ENCODE peak calls at places on chromosomes 16 and 17, in ten cellular contexts. T, X, D, I, R, G, Q, H, Z and A are unnamed samples.

GRCh38 chr17:41037853-41038350 is 3.2 kb upstream of the KRTAP1-3 start:
- DNase-seq in T (no peak), X (no peak), D (no peak), I (no peak), R (no peak), G (no peak), Q (no peak), H (no peak), Z (no peak), A (no peak)

GRCh38 chr16:88013766-88014165 is 62.5 kb downstream of the BANP start:
- DNase-seq in T (no peak), X (no peak), D (no peak), I (no peak), R (no peak), G (no peak), Q (no peak), H (no peak), Z (no peak), A (no peak)

GRCh38 chr17:50690887-50691549 is 16.7 kb downstream of the ANKRD40 start:
- DNase-seq in T (no peak), X (no peak), D (no peak), I (no peak), R (no peak), G (no peak), Q (no peak), H (peak; percentile 32), Z (no peak), A (no peak)

GRCh38 chr17:9973689-9974459 is 68.8 kb upstream of the RCVRN start:
- DNase-seq in T (no peak), X (no peak), D (no peak), I (no peak), R (no peak), G (no peak), Q (peak; percentile 24), H (no peak), Z (no peak), A (no peak)

GRCh38 chr16:8581923-8582580 is 8.3 kb downstream of the TMEM114 start:
- DNase-seq in T (peak; percentile 23), X (peak; percentile 50), D (no peak), I (no peak), R (no peak), G (no peak), Q (no peak), H (no peak), Z (no peak), A (no peak)

GRCh38 chr17:81254955-81255717 is 16.0 kb downstream of the NDUFAF8 start:
- DNase-seq in T (peak; percentile 86), X (peak; percentile 94), D (peak; percentile 87), I (no peak), R (no peak), G (peak; percentile 82), Q (peak; percentile 81), H (peak; percentile 84), Z (peak; percentile 74), A (peak; percentile 95)

GRCh38 chr17:34626141-34626681 is 46.8 kb downstream of the TMEM132E start:
- DNase-seq in T (peak; percentile 41), X (no peak), D (no peak), I (no peak), R (no peak), G (no peak), Q (no peak), H (peak; percentile 39), Z (no peak), A (no peak)

GRCh38 chr16:4067262-4068001 is 48.8 kb downstream of the ADCY9 start:
- DNase-seq in T (no peak), X (no peak), D (no peak), I (no peak), R (no peak), G (peak; percentile 27), Q (no peak), H (no peak), Z (no peak), A (no peak)

GRCh38 chr17:71809537-71809936 is 311.3 kb upstream of the SOX9 start:
- DNase-seq in T (no peak), X (no peak), D (no peak), I (no peak), R (no peak), G (no peak), Q (no peak), H (no peak), Z (no peak), A (no peak)

GRCh38 chr17:69445132-69445531 is 30.6 kb downstream of the MAP2K6 start:
- DNase-seq in T (no peak), X (no peak), D (no peak), I (no peak), R (no peak), G (no peak), Q (no peak), H (no peak), Z (no peak), A (no peak)

GRCh38 chr17:67854378-67854777 is 29.1 kb downstream of the BPTF start:
- DNase-seq in T (no peak), X (no peak), D (no peak), I (no peak), R (no peak), G (no peak), Q (no peak), H (no peak), Z (no peak), A (no peak)

GRCh38 chr17:67850991-67851631 is 25.8 kb downstream of the BPTF start:
- DNase-seq in T (no peak), X (no peak), D (no peak), I (no peak), R (no peak), G (no peak), Q (no peak), H (no peak), Z (no peak), A (no peak)

GRCh38 chr17:67853703-67854102 is 28.4 kb downstream of the BPTF start:
- DNase-seq in T (no peak), X (no peak), D (no peak), I (no peak), R (no peak), G (no peak), Q (no peak), H (no peak), Z (no peak), A (no peak)

DNA sequence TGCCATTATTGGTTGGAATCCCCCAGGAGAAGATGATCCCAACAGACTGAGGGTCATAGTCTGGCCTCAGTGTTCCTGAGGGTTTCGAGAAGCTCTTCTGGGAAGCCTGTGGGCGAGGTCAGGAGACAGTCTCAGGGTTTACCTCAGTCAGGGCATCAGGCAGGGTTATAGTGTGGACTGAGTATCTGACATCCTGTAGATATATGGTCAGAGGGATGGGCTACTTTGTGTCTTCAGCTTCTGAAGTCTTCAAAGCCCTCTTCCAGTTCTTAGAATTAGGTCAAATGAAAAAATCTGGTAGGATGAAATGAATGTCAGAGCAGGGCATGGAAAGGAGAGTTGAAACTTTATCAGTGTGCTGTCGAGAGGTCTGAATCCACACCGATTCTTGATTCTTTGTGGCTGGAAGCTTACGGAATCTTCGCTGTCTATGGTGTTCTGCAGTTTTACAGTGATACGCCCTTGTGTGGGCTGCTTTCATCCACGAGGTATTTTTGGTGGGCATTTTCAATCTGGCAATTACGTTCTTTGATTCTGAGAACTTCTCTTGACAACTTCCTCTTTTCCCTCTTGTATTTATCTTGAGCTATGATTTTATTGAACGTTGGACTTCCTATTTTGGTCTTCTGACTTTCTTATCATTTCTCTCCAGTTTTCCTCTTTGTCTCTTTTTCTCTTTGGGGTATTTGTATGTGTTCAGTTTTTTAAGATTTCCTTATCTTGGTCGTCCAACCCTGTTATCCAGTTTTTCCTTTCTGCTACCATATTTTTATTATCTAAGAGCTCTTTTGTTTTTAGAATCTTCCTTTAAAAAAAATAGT is 30.4 kb downstream of the BPTF start:
- DNase-seq in T (no peak), X (no peak), D (no peak), I (no peak), R (no peak), G (no peak), Q (no peak), H (no peak), Z (no peak), A (no peak)
- TF ChIP-seq POLR2A in T (no peak), X (no peak), D (no peak), I (no peak), R (no peak), G (no peak), Q (no peak), H (no peak), Z (no peak), A (no peak)

DNA sequence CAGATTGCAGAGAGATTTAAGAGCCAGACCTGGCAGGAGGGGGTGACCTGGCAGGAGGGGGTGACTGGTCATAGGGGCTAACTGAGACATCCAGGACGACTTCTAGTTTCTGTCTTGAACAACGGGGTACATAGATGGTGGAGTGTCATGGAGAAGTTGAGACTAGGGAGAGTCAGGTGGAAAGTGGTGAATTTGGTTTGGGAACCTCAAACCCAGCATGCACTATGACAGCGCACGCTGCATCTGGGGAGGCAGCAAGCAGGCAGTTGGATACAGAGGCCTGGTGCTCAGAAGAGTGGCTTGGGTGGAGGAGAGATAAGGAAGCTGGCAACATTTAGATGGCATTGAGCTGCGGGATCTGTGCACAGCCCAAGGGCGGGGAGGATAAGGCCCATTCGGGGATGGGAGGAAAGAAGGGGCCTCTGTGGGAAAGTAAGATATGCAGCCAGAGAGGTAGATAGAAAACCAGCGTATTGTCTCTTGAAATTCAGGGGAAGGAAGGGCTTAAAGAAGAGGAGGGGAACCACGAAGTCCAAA is 4.5 kb downstream of the RIPOR1 start:
- DNase-seq in T (peak; percentile 69), X (no peak), D (no peak), I (no peak), R (no peak), G (no peak), Q (no peak), H (no peak), Z (no peak), A (no peak)
- H3K4me1 ChIP-seq in T (peaks cover 59% of the 10 kb centered on the region), X (peaks cover 30% of the 10 kb centered on the region), D (peaks cover 30% of the 10 kb centered on the region), I (peaks cover 20% of the 10 kb centered on the region), R (peaks cover 9% of the 10 kb centered on the region), G (peaks cover 18% of the 10 kb centered on the region), Q (peaks cover 8% of the 10 kb centered on the region), H (peaks cover 73% of the 10 kb centered on the region), Z (peaks cover 22% of the 10 kb centered on the region), A (peaks cover 3% of the 10 kb centered on the region)

DNA sequence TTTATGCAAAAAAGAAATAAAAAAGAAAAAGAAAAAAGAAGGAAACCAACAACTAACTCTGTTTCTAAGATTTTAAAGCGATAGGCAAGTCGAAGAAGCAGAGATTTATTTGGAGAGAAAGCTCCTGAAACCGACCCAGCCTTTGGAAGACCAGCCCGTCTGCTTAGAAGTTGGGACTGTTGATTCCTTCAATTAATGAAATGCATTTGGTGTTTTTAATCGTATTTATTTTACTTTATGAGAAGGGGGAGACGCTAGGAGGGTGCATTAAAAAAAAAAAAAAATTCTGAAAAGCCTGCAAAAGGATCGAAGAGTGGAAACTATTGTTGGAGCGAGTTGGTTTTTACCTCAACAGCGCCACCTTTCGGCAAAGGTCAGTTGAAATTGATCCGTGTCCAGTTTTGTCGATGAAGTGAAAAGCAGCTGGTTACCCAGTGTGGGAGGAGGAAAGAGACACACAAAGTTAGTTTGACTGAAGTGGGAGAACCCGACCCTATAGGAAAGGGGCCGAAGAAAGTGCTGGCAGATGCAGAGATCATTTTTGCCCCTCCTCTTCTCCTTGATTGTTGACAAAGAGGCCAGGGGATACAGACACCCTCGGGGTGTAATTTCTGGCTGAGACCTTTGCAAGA is 1.6 kb upstream of the MAF start:
- DNase-seq in T (peak; percentile 91), X (peak; percentile 82), D (peak; percentile 74), I (peak; percentile 67), R (no peak), G (peak; percentile 38), Q (peak; percentile 82), H (peak; percentile 80), Z (peak; percentile 45), A (peak; percentile 79)
- H3K4me3 ChIP-seq in T (peak overlapping the region; percentile 79), X (peak overlapping the region; percentile 73), D (peak overlapping the region; percentile 69), I (peak overlapping the region; percentile 84), R (no peak overlapping the region), G (no peak overlapping the region), Q (peak overlapping the region; percentile 79), H (no peak overlapping the region), Z (peak overlapping the region; percentile 49), A (peak overlapping the region; percentile 94)

GRCh38 chr17:36068524-36068923 is 4.5 kb downstream of the CCL18 start:
- DNase-seq in T (no peak), X (no peak), D (no peak), I (no peak), R (no peak), G (no peak), Q (no peak), H (no peak), Z (no peak), A (no peak)
- TF ChIP-seq POLR2A in T (no peak), X (no peak), D (no peak), I (no peak), R (no peak), G (no peak), Q (no peak), H (no peak), Z (no peak), A (no peak)